ENCODE peak calls at places on chromosome 22, in four cellular contexts. Z is upper lobe of right lung, T is amygdala, R is NCI-H1105 treated with DMSO at 0.1 percent for 48 hours. Y is an unnamed sample.

GRCh38 chr22:35944458-35944857 is 84.2 kb downstream of the RBFOX2 start:
- DNase-seq in Z (no peak), T (no peak), R (no peak), Y (no peak)

GRCh38 chr22:48883211-48883960 is 944.3 kb downstream of the BRD1 start:
- DNase-seq in T (no peak), R (no peak), Z (peak), Y (peak)

GRCh38 chr22:17581056-17581455 is 17.8 kb downstream of the SLC25A18 start:
- DNase-seq in Z (no peak), R (no peak), T (no peak), Y (peak)

GRCh38 chr22:27918351-27919221 is 470 bp downstream of the PITPNB start:
- DNase-seq in R (peak), T (peak), Z (peak), Y (peak)

GRCh38 chr22:48887394-48888332 is 940.0 kb downstream of the BRD1 start:
- DNase-seq in Z (no peak), R (no peak), T (no peak), Y (no peak)

GRCh38 chr22:36423461-36424404 is 36.0 kb upstream of the MYH9 start:
- DNase-seq in R (no peak), Z (no peak), T (no peak), Y (no peak)

GRCh38 chr22:29291215-29291614 is 15.2 kb upstream of the GAS2L1 start:
- DNase-seq in T (no peak), Z (no peak), R (no peak), Y (no peak)

GRCh38 chr22:30021881-30022619 is 58.2 kb upstream of the HORMAD2 start:
- DNase-seq in T (no peak), R (no peak), Z (no peak), Y (no peak)

GRCh38 chr22:20008221-20008995 is 8.2 kb downstream of the ARVCF start:
- DNase-seq in R (no peak), T (no peak), Z (no peak), Y (peak)

GRCh38 chr22:23800297-23801237 is 13.8 kb downstream of the SMARCB1 start:
- DNase-seq in T (no peak), R (no peak), Z (no peak), Y (peak)

GRCh38 chr22:40462195-40462988 is 92.0 kb downstream of the SGSM3 start:
- DNase-seq in R (no peak), Z (no peak), T (no peak), Y (no peak)

GRCh38 chr22:23267225-23268043 is 87.1 kb downstream of the BCR start:
- DNase-seq in R (no peak), Z (no peak), T (no peak), Y (no peak)

GRCh38 chr22:26952654-26953379 is 295.4 kb downstream of the MIAT start:
- DNase-seq in Z (no peak), R (peak), T (no peak), Y (no peak)

Y was measured in kidney.